ENCODE peak calls at places on chromosomes 11 and 22, in six cellular contexts. One of them, this sample, is unnamed.

GRCh38 chr11:75261902-75262361 is 21.4 kb downstream of the TPBGL start:
- DNase-seq in RWPE1: no peak
- DNase-seq in M059J: no peak
- DNase-seq in body of pancreas: no peak
- DNase-seq in NCI-H460: no peak
- DNase-seq in hippocampal formation: no peak
- DNase-seq in this sample: no peak

GRCh38 chr11:44805152-44805461 is 78.3 kb downstream of the TSPAN18 start:
- DNase-seq in RWPE1: no peak
- DNase-seq in M059J: no peak
- DNase-seq in body of pancreas: no peak
- DNase-seq in NCI-H460: no peak
- DNase-seq in hippocampal formation: no peak
- DNase-seq in this sample: no peak

GRCh38 chr22:50060441-50061140 is 2.5 kb upstream of the TTLL8 start:
- DNase-seq in RWPE1: no peak
- DNase-seq in M059J: no peak
- DNase-seq in body of pancreas: peak; percentile 74
- DNase-seq in NCI-H460: no peak
- DNase-seq in hippocampal formation: no peak
- DNase-seq in this sample: no peak

GRCh38 chr11:40877256-40877655 is 582.2 kb downstream of the LRRC4C start:
- DNase-seq in RWPE1: peak; percentile 45
- DNase-seq in M059J: peak; percentile 63
- DNase-seq in body of pancreas: no peak
- DNase-seq in NCI-H460: peak; percentile 26
- DNase-seq in hippocampal formation: no peak
- DNase-seq in this sample: no peak

GRCh38 chr11:45535033-45535432 is 130.4 kb downstream of the CHST1 start:
- DNase-seq in RWPE1: no peak
- DNase-seq in M059J: no peak
- DNase-seq in body of pancreas: no peak
- DNase-seq in NCI-H460: no peak
- DNase-seq in hippocampal formation: no peak
- DNase-seq in this sample: no peak

GRCh38 chr22:43273902-43274484 is 69.2 kb downstream of the SCUBE1 start:
- DNase-seq in RWPE1: peak; percentile 67
- DNase-seq in M059J: peak; percentile 61
- DNase-seq in body of pancreas: peak; percentile 52
- DNase-seq in NCI-H460: peak; percentile 61
- DNase-seq in hippocampal formation: peak; percentile 0
- DNase-seq in this sample: no peak

GRCh38 chr22:17862646-17863181 is 88.4 kb upstream of the BID start:
- DNase-seq in RWPE1: no peak
- DNase-seq in M059J: peak; percentile 84
- DNase-seq in body of pancreas: no peak
- DNase-seq in NCI-H460: no peak
- DNase-seq in hippocampal formation: no peak
- DNase-seq in this sample: no peak

GRCh38 chr22:46424496-46424895 is 89.0 kb downstream of the TRMU start:
- DNase-seq in RWPE1: no peak
- DNase-seq in M059J: no peak
- DNase-seq in body of pancreas: no peak
- DNase-seq in NCI-H460: no peak
- DNase-seq in hippocampal formation: no peak
- DNase-seq in this sample: no peak

GRCh38 chr11:110759972-110760381 is 47.7 kb upstream of the ARHGAP20 start:
- DNase-seq in RWPE1: no peak
- DNase-seq in M059J: peak; percentile 65
- DNase-seq in body of pancreas: no peak
- DNase-seq in NCI-H460: no peak
- DNase-seq in hippocampal formation: no peak
- DNase-seq in this sample: peak; percentile 83

GRCh38 chr11:40987895-40988435 is 471.5 kb downstream of the LRRC4C start:
- DNase-seq in RWPE1: no peak
- DNase-seq in M059J: no peak
- DNase-seq in body of pancreas: no peak
- DNase-seq in NCI-H460: no peak
- DNase-seq in hippocampal formation: no peak
- DNase-seq in this sample: no peak

GRCh38 chr11:415640-416041 is 842 bp upstream of the SIGIRR start:
- DNase-seq in RWPE1: no peak
- DNase-seq in M059J: no peak
- DNase-seq in body of pancreas: no peak
- DNase-seq in NCI-H460: no peak
- DNase-seq in hippocampal formation: no peak
- DNase-seq in this sample: no peak

GRCh38 chr11:31656051-31656450 is 146.5 kb downstream of the ELP4 start:
- DNase-seq in RWPE1: no peak
- DNase-seq in M059J: peak; percentile 65
- DNase-seq in body of pancreas: no peak
- DNase-seq in NCI-H460: no peak
- DNase-seq in hippocampal formation: no peak
- DNase-seq in this sample: no peak

GRCh38 chr22:40819741-40820140 is 595 bp upstream of the SLC25A17 start:
- DNase-seq in RWPE1: no peak
- DNase-seq in M059J: no peak
- DNase-seq in body of pancreas: no peak
- DNase-seq in NCI-H460: no peak
- DNase-seq in hippocampal formation: no peak
- DNase-seq in this sample: no peak

GRCh38 chr11:1747753-1748466 is 2.5 kb downstream of the IFITM10 start:
- DNase-seq in RWPE1: no peak
- DNase-seq in M059J: no peak
- DNase-seq in body of pancreas: no peak
- DNase-seq in NCI-H460: no peak
- DNase-seq in hippocampal formation: peak; percentile 37
- DNase-seq in this sample: no peak

GRCh38 chr22:23070418-23071162 is at the start of gene GNAZ:
- DNase-seq in RWPE1: no peak
- DNase-seq in M059J: no peak
- DNase-seq in body of pancreas: peak; percentile 32
- DNase-seq in NCI-H460: no peak
- DNase-seq in hippocampal formation: no peak
- DNase-seq in this sample: no peak

GRCh38 chr11:12785901-12786300 is 111.7 kb downstream of the TEAD1 start:
- DNase-seq in RWPE1: no peak
- DNase-seq in M059J: no peak
- DNase-seq in body of pancreas: peak; percentile 87
- DNase-seq in NCI-H460: no peak
- DNase-seq in hippocampal formation: no peak
- DNase-seq in this sample: no peak

GRCh38 chr22:42947211-42947990 is 67.5 kb downstream of the PACSIN2 start:
- DNase-seq in RWPE1: no peak
- DNase-seq in M059J: peak; percentile 85
- DNase-seq in body of pancreas: peak; percentile 92
- DNase-seq in NCI-H460: no peak
- DNase-seq in hippocampal formation: no peak
- DNase-seq in this sample: no peak

GRCh38 chr11:123180574-123180973 is 14.5 kb downstream of the CLMP start:
- DNase-seq in RWPE1: no peak
- DNase-seq in M059J: peak; percentile 58
- DNase-seq in body of pancreas: no peak
- DNase-seq in NCI-H460: no peak
- DNase-seq in hippocampal formation: no peak
- DNase-seq in this sample: no peak

GRCh38 chr22:31105282-31105929 is 2.0 kb downstream of the SELENOM start:
- DNase-seq in RWPE1: no peak
- DNase-seq in M059J: no peak
- DNase-seq in body of pancreas: no peak
- DNase-seq in NCI-H460: no peak
- DNase-seq in hippocampal formation: no peak
- DNase-seq in this sample: no peak

GRCh38 chr22:41813726-41814410 is 13.4 kb downstream of the CCDC134 start:
- DNase-seq in RWPE1: no peak
- DNase-seq in M059J: peak; percentile 51
- DNase-seq in body of pancreas: no peak
- DNase-seq in NCI-H460: no peak
- DNase-seq in hippocampal formation: no peak
- DNase-seq in this sample: no peak

GRCh38 chr22:29715240-29715639 is 4.6 kb upstream of the CABP7 start:
- DNase-seq in RWPE1: no peak
- DNase-seq in M059J: no peak
- DNase-seq in body of pancreas: no peak
- DNase-seq in NCI-H460: no peak
- DNase-seq in hippocampal formation: no peak
- DNase-seq in this sample: no peak

GRCh38 chr11:77138106-77138649 is 10.1 kb downstream of the MYO7A start:
- DNase-seq in RWPE1: no peak
- DNase-seq in M059J: no peak
- DNase-seq in body of pancreas: no peak
- DNase-seq in NCI-H460: no peak
- DNase-seq in hippocampal formation: no peak
- DNase-seq in this sample: no peak

GRCh38 chr11:48096588-48097525 is 116.5 kb downstream of the PTPRJ start:
- DNase-seq in RWPE1: peak; percentile 61
- DNase-seq in M059J: peak; percentile 47
- DNase-seq in body of pancreas: no peak
- DNase-seq in NCI-H460: no peak
- DNase-seq in hippocampal formation: no peak
- DNase-seq in this sample: no peak

This sample was measured in skeletal muscle cell.